ENCODE peak calls at places on chromosomes 11 and 22, in four cellular contexts. One of them, this sample, is unnamed.

GRCh38 chr11:119671048-119671447 is 58.0 kb downstream of the NECTIN1 start:
- DNase-seq in heart right ventricle: peak
- DNase-seq in IMR-90: peak
- DNase-seq in fibroblast of lung: peak
- DNase-seq in this sample: peak

GRCh38 chr22:47801541-47802245 is 1039.2 kb downstream of the TBC1D22A start:
- DNase-seq in heart right ventricle: no peak
- DNase-seq in IMR-90: no peak
- DNase-seq in fibroblast of lung: no peak
- DNase-seq in this sample: no peak

GRCh38 chr11:92848578-92848977 is 120.9 kb upstream of the MTNR1B start:
- DNase-seq in heart right ventricle: no peak
- DNase-seq in IMR-90: no peak
- DNase-seq in fibroblast of lung: no peak
- DNase-seq in this sample: no peak

GRCh38 chr22:44807915-44808690 is 55.7 kb downstream of the ARHGAP8 start:
- DNase-seq in heart right ventricle: no peak
- DNase-seq in IMR-90: no peak
- DNase-seq in fibroblast of lung: no peak
- DNase-seq in this sample: no peak

GRCh38 chr22:42949159-42949558 is 65.8 kb downstream of the PACSIN2 start:
- DNase-seq in heart right ventricle: no peak
- DNase-seq in IMR-90: peak
- DNase-seq in fibroblast of lung: peak
- DNase-seq in this sample: peak

GRCh38 chr11:61477734-61478148 is 30.8 kb upstream of the LRRC10B start:
- DNase-seq in heart right ventricle: peak
- DNase-seq in IMR-90: no peak
- DNase-seq in fibroblast of lung: peak
- DNase-seq in this sample: no peak

GRCh38 chr22:44884968-44885805 is 124.6 kb downstream of the PHF21B start:
- DNase-seq in heart right ventricle: no peak
- DNase-seq in IMR-90: no peak
- DNase-seq in fibroblast of lung: no peak
- DNase-seq in this sample: no peak

GRCh38 chr22:45830531-45831245 is 146.3 kb downstream of the WNT7B start:
- DNase-seq in heart right ventricle: no peak
- DNase-seq in IMR-90: peak
- DNase-seq in fibroblast of lung: peak
- DNase-seq in this sample: no peak

GRCh38 chr11:128627666-128628342 is 40.4 kb upstream of the ETS1 start:
- DNase-seq in heart right ventricle: no peak
- DNase-seq in IMR-90: no peak
- DNase-seq in fibroblast of lung: no peak
- DNase-seq in this sample: no peak

GRCh38 chr22:24088796-24089195 is 77.7 kb downstream of the CABIN1 start:
- DNase-seq in heart right ventricle: no peak
- DNase-seq in IMR-90: peak
- DNase-seq in fibroblast of lung: peak
- DNase-seq in this sample: peak

GRCh38 chr22:42780070-42780540 is 59.4 kb upstream of the A4GALT start:
- DNase-seq in heart right ventricle: no peak
- DNase-seq in IMR-90: peak
- DNase-seq in fibroblast of lung: peak
- DNase-seq in this sample: peak

GRCh38 chr22:39916496-39916895 is 15.6 kb downstream of the GRAP2 start:
- DNase-seq in heart right ventricle: no peak
- DNase-seq in IMR-90: no peak
- DNase-seq in fibroblast of lung: no peak
- DNase-seq in this sample: no peak

GRCh38 chr11:29334781-29335140 is 682.1 kb downstream of the KCNA4 start:
- DNase-seq in heart right ventricle: no peak
- DNase-seq in IMR-90: peak
- DNase-seq in fibroblast of lung: no peak
- DNase-seq in this sample: peak

GRCh38 chr11:106695506-106695905 is 322.8 kb downstream of the GUCY1A2 start:
- DNase-seq in heart right ventricle: no peak
- DNase-seq in IMR-90: peak
- DNase-seq in fibroblast of lung: peak
- DNase-seq in this sample: peak

GRCh38 chr11:6413791-6414231 is 5.1 kb downstream of the APBB1 start:
- DNase-seq in heart right ventricle: no peak
- DNase-seq in IMR-90: no peak
- DNase-seq in fibroblast of lung: no peak
- DNase-seq in this sample: peak

GRCh38 chr22:28986366-28986765 is 75.3 kb downstream of the C22orf31 start:
- DNase-seq in heart right ventricle: no peak
- DNase-seq in IMR-90: no peak
- DNase-seq in fibroblast of lung: peak
- DNase-seq in this sample: peak

GRCh38 chr11:1220941-1221721 is 1.7 kb upstream of the MUC5B start:
- DNase-seq in heart right ventricle: peak
- DNase-seq in IMR-90: no peak
- DNase-seq in fibroblast of lung: no peak
- DNase-seq in this sample: no peak

GRCh38 chr11:19511413-19512183 is 201.0 kb upstream of the NAV2 start:
- DNase-seq in heart right ventricle: peak
- DNase-seq in IMR-90: no peak
- DNase-seq in fibroblast of lung: peak
- DNase-seq in this sample: no peak

GRCh38 chr11:126139541-126140091 is 71.8 kb downstream of the RPUSD4 start:
- DNase-seq in heart right ventricle: peak
- DNase-seq in IMR-90: peak
- DNase-seq in fibroblast of lung: peak
- DNase-seq in this sample: peak

GRCh38 chr11:62542750-62543567 is 3.6 kb downstream of the AHNAK start:
- DNase-seq in heart right ventricle: peak
- DNase-seq in IMR-90: peak
- DNase-seq in fibroblast of lung: peak
- DNase-seq in this sample: peak

GRCh38 chr11:72926076-72926475 is 111.9 kb downstream of the ATG16L2 start:
- DNase-seq in heart right ventricle: no peak
- DNase-seq in IMR-90: no peak
- DNase-seq in fibroblast of lung: no peak
- DNase-seq in this sample: no peak

GRCh38 chr11:81039916-81040530 is 1599.2 kb upstream of the TENM4 start:
- DNase-seq in heart right ventricle: no peak
- DNase-seq in IMR-90: no peak
- DNase-seq in fibroblast of lung: no peak
- DNase-seq in this sample: no peak

GRCh38 chr11:82631722-82632630 is 101.7 kb downstream of the FAM181B start:
- DNase-seq in heart right ventricle: no peak
- DNase-seq in IMR-90: peak
- DNase-seq in fibroblast of lung: peak
- DNase-seq in this sample: no peak

GRCh38 chr11:105046898-105047579 is 1.9 kb upstream of the CARD16 start:
- DNase-seq in heart right ventricle: no peak
- DNase-seq in IMR-90: peak
- DNase-seq in fibroblast of lung: peak
- DNase-seq in this sample: peak

GRCh38 chr11:79438631-79439429 is 2.0 kb downstream of the TENM4 start:
- DNase-seq in heart right ventricle: peak
- DNase-seq in IMR-90: peak
- DNase-seq in fibroblast of lung: peak
- DNase-seq in this sample: peak

GRCh38 chr22:29141078-29141688 is 64.5 kb upstream of the EMID1 start:
- DNase-seq in heart right ventricle: no peak
- DNase-seq in IMR-90: no peak
- DNase-seq in fibroblast of lung: no peak
- DNase-seq in this sample: no peak

GRCh38 chr22:24419480-24419860 is 7.9 kb upstream of the ADORA2A start:
- DNase-seq in heart right ventricle: no peak
- DNase-seq in IMR-90: no peak
- DNase-seq in fibroblast of lung: no peak
- DNase-seq in this sample: no peak

GRCh38 chr11:66042227-66043007 is 6.5 kb downstream of the GAL3ST3 start:
- DNase-seq in heart right ventricle: no peak
- DNase-seq in IMR-90: no peak
- DNase-seq in fibroblast of lung: no peak
- DNase-seq in this sample: no peak

GRCh38 chr22:46023558-46023981 is 46.6 kb upstream of the WNT7B start:
- DNase-seq in heart right ventricle: no peak
- DNase-seq in IMR-90: peak
- DNase-seq in fibroblast of lung: peak
- DNase-seq in this sample: peak

GRCh38 chr11:75627879-75628668 is 40.8 kb downstream of the MAP6 start:
- DNase-seq in heart right ventricle: no peak
- DNase-seq in IMR-90: peak
- DNase-seq in fibroblast of lung: no peak
- DNase-seq in this sample: peak

GRCh38 chr22:17920145-17920605 is 104.2 kb downstream of the MICAL3 start:
- DNase-seq in heart right ventricle: peak
- DNase-seq in IMR-90: peak
- DNase-seq in fibroblast of lung: peak
- DNase-seq in this sample: no peak

GRCh38 chr11:65423516-65424199 is 1.1 kb downstream of the NEAT1 start:
- DNase-seq in heart right ventricle: peak
- DNase-seq in IMR-90: peak
- DNase-seq in fibroblast of lung: peak
- DNase-seq in this sample: peak

GRCh38 chr11:81359476-81359875 is 1374.2 kb downstream of the FAM181B start:
- DNase-seq in heart right ventricle: no peak
- DNase-seq in IMR-90: no peak
- DNase-seq in fibroblast of lung: no peak
- DNase-seq in this sample: no peak

GRCh38 chr22:35539910-35540599 is 576 bp upstream of the RASD2 start:
- DNase-seq in heart right ventricle: peak
- DNase-seq in IMR-90: peak
- DNase-seq in fibroblast of lung: no peak
- DNase-seq in this sample: peak

GRCh38 chr11:26688701-26689100 is 33.2 kb downstream of the SLC5A12 start:
- DNase-seq in heart right ventricle: no peak
- DNase-seq in IMR-90: no peak
- DNase-seq in fibroblast of lung: peak
- DNase-seq in this sample: no peak

GRCh38 chr11:72630104-72630852 is 43.9 kb downstream of the PDE2A start:
- DNase-seq in heart right ventricle: no peak
- DNase-seq in IMR-90: no peak
- DNase-seq in fibroblast of lung: no peak
- DNase-seq in this sample: no peak

GRCh38 chr11:315051-315481 is 1.2 kb downstream of the IFITM1 start:
- DNase-seq in heart right ventricle: no peak
- DNase-seq in IMR-90: no peak
- DNase-seq in fibroblast of lung: no peak
- DNase-seq in this sample: no peak

GRCh38 chr11:117677729-117678310 is 119.2 kb downstream of the DSCAML1 start:
- DNase-seq in heart right ventricle: no peak
- DNase-seq in IMR-90: no peak
- DNase-seq in fibroblast of lung: no peak
- DNase-seq in this sample: no peak

GRCh38 chr11:70885721-70886305 is 366.6 kb downstream of the SHANK2 start:
- DNase-seq in heart right ventricle: no peak
- DNase-seq in IMR-90: peak
- DNase-seq in fibroblast of lung: no peak
- DNase-seq in this sample: peak
- H3K4me3 ChIP-seq in heart right ventricle: no peak
- H3K4me3 ChIP-seq in IMR-90: no peak
- H3K4me3 ChIP-seq in fibroblast of lung: no peak
- H3K4me3 ChIP-seq in this sample: no peak

GRCh38 chr11:8689726-8690255 is 7.2 kb downstream of the RPL27A start:
- DNase-seq in heart right ventricle: no peak
- DNase-seq in IMR-90: peak
- DNase-seq in fibroblast of lung: no peak
- DNase-seq in this sample: no peak
- H3K4me3 ChIP-seq in heart right ventricle: peak
- H3K4me3 ChIP-seq in IMR-90: no peak
- H3K4me3 ChIP-seq in fibroblast of lung: no peak
- H3K4me3 ChIP-seq in this sample: no peak

GRCh38 chr11:84541711-84542340 is 1085.3 kb downstream of the DLG2 start:
- DNase-seq in heart right ventricle: no peak
- DNase-seq in IMR-90: no peak
- DNase-seq in fibroblast of lung: no peak
- DNase-seq in this sample: peak

GRCh38 chr11:84549221-84549620 is 1077.9 kb downstream of the DLG2 start:
- DNase-seq in heart right ventricle: no peak
- DNase-seq in IMR-90: no peak
- DNase-seq in fibroblast of lung: no peak
- DNase-seq in this sample: peak

GRCh38 chr11:84543367-84544159 is 1083.6 kb downstream of the DLG2 start:
- DNase-seq in heart right ventricle: no peak
- DNase-seq in IMR-90: no peak
- DNase-seq in fibroblast of lung: no peak
- DNase-seq in this sample: no peak
- H3K4me3 ChIP-seq in heart right ventricle: no peak
- H3K4me3 ChIP-seq in IMR-90: no peak
- H3K4me3 ChIP-seq in fibroblast of lung: no peak
- H3K4me3 ChIP-seq in this sample: no peak

GRCh38 chr22:50528682-50529415 is 963 bp downstream of the TYMP start:
- DNase-seq in heart right ventricle: no peak
- DNase-seq in IMR-90: no peak
- DNase-seq in fibroblast of lung: no peak
- DNase-seq in this sample: no peak
- H3K4me3 ChIP-seq in heart right ventricle: peak
- H3K4me3 ChIP-seq in IMR-90: no peak
- H3K4me3 ChIP-seq in fibroblast of lung: no peak
- H3K4me3 ChIP-seq in this sample: peak

GRCh38 chr22:41683052-41683451 is 5.6 kb downstream of the SNU13 start:
- DNase-seq in heart right ventricle: no peak
- DNase-seq in IMR-90: no peak
- DNase-seq in fibroblast of lung: no peak
- DNase-seq in this sample: no peak
- H3K4me3 ChIP-seq in heart right ventricle: peak
- H3K4me3 ChIP-seq in IMR-90: peak
- H3K4me3 ChIP-seq in fibroblast of lung: no peak
- H3K4me3 ChIP-seq in this sample: no peak

GRCh38 chr11:69462106-69463045 is 19.1 kb upstream of the LINC01488 start:
- DNase-seq in heart right ventricle: no peak
- DNase-seq in IMR-90: no peak
- DNase-seq in fibroblast of lung: no peak
- DNase-seq in this sample: peak

GRCh38 chr11:69463892-69464620 is 17.4 kb upstream of the LINC01488 start:
- DNase-seq in heart right ventricle: no peak
- DNase-seq in IMR-90: no peak
- DNase-seq in fibroblast of lung: no peak
- DNase-seq in this sample: no peak

GRCh38 chr11:69464621-69464960 is 16.9 kb upstream of the LINC01488 start:
- DNase-seq in heart right ventricle: no peak
- DNase-seq in IMR-90: no peak
- DNase-seq in fibroblast of lung: no peak
- DNase-seq in this sample: no peak

GRCh38 chr11:69461272-69461962 is 20.0 kb upstream of the LINC01488 start:
- DNase-seq in heart right ventricle: no peak
- DNase-seq in IMR-90: no peak
- DNase-seq in fibroblast of lung: no peak
- DNase-seq in this sample: no peak

GRCh38 chr11:69463181-69463891 is 18.1 kb upstream of the LINC01488 start:
- DNase-seq in heart right ventricle: peak
- DNase-seq in IMR-90: peak
- DNase-seq in fibroblast of lung: peak
- DNase-seq in this sample: peak
- H3K4me3 ChIP-seq in heart right ventricle: no peak
- H3K4me3 ChIP-seq in IMR-90: no peak
- H3K4me3 ChIP-seq in fibroblast of lung: no peak
- H3K4me3 ChIP-seq in this sample: no peak